ENCODE peak calls at places on chromosomes 4 and X, in seven cellular contexts. One of them, this sample, is unnamed. For H3K36me3, the result is how much of the 10 kb centered on the place peaks cover.

GRCh38 chrX:45619290-45619689 is 418.6 kb upstream of the DIPK2B start:
- DNase-seq in BJ: no peak
- DNase-seq in tibial nerve: no peak
- DNase-seq in upper lobe of right lung: no peak
- DNase-seq in Peyer's patch: no peak
- DNase-seq in colonic mucosa: no peak
- DNase-seq in uterus: no peak
- DNase-seq in this sample: no peak

GRCh38 chrX:68090266-68090665 is 343.0 kb downstream of the OPHN1 start:
- DNase-seq in BJ: no peak
- DNase-seq in tibial nerve: no peak
- DNase-seq in upper lobe of right lung: no peak
- DNase-seq in Peyer's patch: no peak
- DNase-seq in colonic mucosa: no peak
- DNase-seq in uterus: no peak
- DNase-seq in this sample: no peak

GRCh38 chrX:17052210-17052609 is 105.8 kb downstream of the REPS2 start:
- DNase-seq in BJ: no peak
- DNase-seq in tibial nerve: no peak
- DNase-seq in upper lobe of right lung: no peak
- DNase-seq in Peyer's patch: no peak
- DNase-seq in colonic mucosa: no peak
- DNase-seq in uterus: no peak
- DNase-seq in this sample: no peak

GRCh38 chrX:3939967-3940610 is 226.6 kb upstream of the PRKX start:
- DNase-seq in BJ: no peak
- DNase-seq in tibial nerve: no peak
- DNase-seq in upper lobe of right lung: no peak
- DNase-seq in Peyer's patch: no peak
- DNase-seq in colonic mucosa: no peak
- DNase-seq in uterus: no peak
- DNase-seq in this sample: no peak

GRCh38 chr4:143253156-143253555 is 68.4 kb downstream of the USP38 start:
- DNase-seq in BJ: no peak
- DNase-seq in tibial nerve: no peak
- DNase-seq in upper lobe of right lung: no peak
- DNase-seq in Peyer's patch: no peak
- DNase-seq in colonic mucosa: no peak
- DNase-seq in uterus: no peak
- DNase-seq in this sample: no peak

GRCh38 chrX:10054396-10054795 is 87.2 kb downstream of the CLDN34 start:
- DNase-seq in BJ: no peak
- DNase-seq in tibial nerve: no peak
- DNase-seq in upper lobe of right lung: peak
- DNase-seq in Peyer's patch: no peak
- DNase-seq in colonic mucosa: no peak
- DNase-seq in uterus: no peak
- DNase-seq in this sample: no peak

GRCh38 chr4:180091710-180092109 is 2151.5 kb upstream of the TENM3 start:
- DNase-seq in BJ: no peak
- DNase-seq in tibial nerve: no peak
- DNase-seq in upper lobe of right lung: no peak
- DNase-seq in Peyer's patch: no peak
- DNase-seq in colonic mucosa: no peak
- DNase-seq in uterus: no peak
- DNase-seq in this sample: no peak

GRCh38 chrX:151789179-151789800 is 54.7 kb downstream of the CNGA2 start:
- DNase-seq in BJ: peak
- DNase-seq in tibial nerve: peak
- DNase-seq in upper lobe of right lung: no peak
- DNase-seq in Peyer's patch: no peak
- DNase-seq in colonic mucosa: peak
- DNase-seq in uterus: peak
- DNase-seq in this sample: peak

GRCh38 chr4:8191136-8191747 is 7.8 kb upstream of the SH3TC1 start:
- DNase-seq in BJ: no peak
- DNase-seq in tibial nerve: peak
- DNase-seq in upper lobe of right lung: peak
- DNase-seq in Peyer's patch: no peak
- DNase-seq in colonic mucosa: no peak
- DNase-seq in uterus: peak
- DNase-seq in this sample: no peak

GRCh38 chrX:150150081-150150779 is 211.9 kb upstream of the EOLA2 start:
- DNase-seq in BJ: no peak
- DNase-seq in tibial nerve: no peak
- DNase-seq in upper lobe of right lung: no peak
- DNase-seq in Peyer's patch: no peak
- DNase-seq in colonic mucosa: no peak
- DNase-seq in uterus: no peak
- DNase-seq in this sample: no peak

GRCh38 chr4:169244210-169244609 is 26.5 kb downstream of the SH3RF1 start:
- DNase-seq in BJ: no peak
- DNase-seq in tibial nerve: no peak
- DNase-seq in upper lobe of right lung: no peak
- DNase-seq in Peyer's patch: no peak
- DNase-seq in colonic mucosa: no peak
- DNase-seq in uterus: no peak
- DNase-seq in this sample: no peak

GRCh38 chrX:84046403-84046984 is 141.5 kb downstream of the RPS6KA6 start:
- DNase-seq in BJ: no peak
- DNase-seq in tibial nerve: no peak
- DNase-seq in upper lobe of right lung: no peak
- DNase-seq in Peyer's patch: no peak
- DNase-seq in colonic mucosa: no peak
- DNase-seq in uterus: no peak
- DNase-seq in this sample: no peak

GRCh38 chr4:136793848-136794247 is 738.4 kb downstream of the PCDH18 start:
- DNase-seq in BJ: no peak
- DNase-seq in tibial nerve: no peak
- DNase-seq in upper lobe of right lung: no peak
- DNase-seq in Peyer's patch: no peak
- DNase-seq in colonic mucosa: no peak
- DNase-seq in uterus: no peak
- DNase-seq in this sample: no peak

GRCh38 chr4:112418092-112418491 is 97.9 kb downstream of the NEUROG2 start:
- DNase-seq in BJ: no peak
- DNase-seq in tibial nerve: no peak
- DNase-seq in upper lobe of right lung: no peak
- DNase-seq in Peyer's patch: no peak
- DNase-seq in colonic mucosa: no peak
- DNase-seq in uterus: no peak
- DNase-seq in this sample: no peak

GRCh38 chr4:40719008-40719623 is 30.6 kb upstream of the NSUN7 start:
- DNase-seq in BJ: no peak
- DNase-seq in tibial nerve: no peak
- DNase-seq in upper lobe of right lung: no peak
- DNase-seq in Peyer's patch: no peak
- DNase-seq in colonic mucosa: peak
- DNase-seq in uterus: no peak
- DNase-seq in this sample: no peak

GRCh38 chr4:158302076-158302866 is 92.0 kb downstream of the TMEM144 start:
- DNase-seq in BJ: peak
- DNase-seq in tibial nerve: no peak
- DNase-seq in upper lobe of right lung: no peak
- DNase-seq in Peyer's patch: no peak
- DNase-seq in colonic mucosa: no peak
- DNase-seq in uterus: no peak
- DNase-seq in this sample: no peak

GRCh38 chrX:107700317-107700774 is 72.0 kb downstream of the PRPS1 start:
- DNase-seq in BJ: no peak
- DNase-seq in tibial nerve: peak
- DNase-seq in upper lobe of right lung: no peak
- DNase-seq in Peyer's patch: no peak
- DNase-seq in colonic mucosa: no peak
- DNase-seq in uterus: no peak
- DNase-seq in this sample: no peak

GRCh38 chr4:48603366-48604003 is 113.4 kb downstream of the ZAR1 start:
- DNase-seq in BJ: no peak
- DNase-seq in tibial nerve: no peak
- DNase-seq in upper lobe of right lung: no peak
- DNase-seq in Peyer's patch: no peak
- DNase-seq in colonic mucosa: peak
- DNase-seq in uterus: no peak
- DNase-seq in this sample: no peak

GRCh38 chr4:112515278-112516075 is 503 bp downstream of the NEUROG2 start:
- DNase-seq in BJ: no peak
- DNase-seq in tibial nerve: no peak
- DNase-seq in upper lobe of right lung: peak
- DNase-seq in Peyer's patch: no peak
- DNase-seq in colonic mucosa: no peak
- DNase-seq in uterus: no peak
- DNase-seq in this sample: no peak

GRCh38 chr4:23768541-23768940 is 121.3 kb downstream of the PPARGC1A start:
- DNase-seq in BJ: no peak
- DNase-seq in tibial nerve: no peak
- DNase-seq in upper lobe of right lung: no peak
- DNase-seq in Peyer's patch: no peak
- DNase-seq in colonic mucosa: no peak
- DNase-seq in uterus: no peak
- DNase-seq in this sample: no peak

GRCh38 chrX:100659431-100660137 is 15.6 kb downstream of the SRPX2 start:
- DNase-seq in BJ: no peak
- DNase-seq in tibial nerve: no peak
- DNase-seq in upper lobe of right lung: no peak
- DNase-seq in Peyer's patch: no peak
- DNase-seq in colonic mucosa: peak
- DNase-seq in uterus: no peak
- DNase-seq in this sample: no peak

GRCh38 chr4:24594887-24595286 is 10.5 kb upstream of the DHX15 start:
- DNase-seq in BJ: no peak
- DNase-seq in tibial nerve: no peak
- DNase-seq in upper lobe of right lung: no peak
- DNase-seq in Peyer's patch: no peak
- DNase-seq in colonic mucosa: no peak
- DNase-seq in uterus: no peak
- DNase-seq in this sample: no peak

DNA sequence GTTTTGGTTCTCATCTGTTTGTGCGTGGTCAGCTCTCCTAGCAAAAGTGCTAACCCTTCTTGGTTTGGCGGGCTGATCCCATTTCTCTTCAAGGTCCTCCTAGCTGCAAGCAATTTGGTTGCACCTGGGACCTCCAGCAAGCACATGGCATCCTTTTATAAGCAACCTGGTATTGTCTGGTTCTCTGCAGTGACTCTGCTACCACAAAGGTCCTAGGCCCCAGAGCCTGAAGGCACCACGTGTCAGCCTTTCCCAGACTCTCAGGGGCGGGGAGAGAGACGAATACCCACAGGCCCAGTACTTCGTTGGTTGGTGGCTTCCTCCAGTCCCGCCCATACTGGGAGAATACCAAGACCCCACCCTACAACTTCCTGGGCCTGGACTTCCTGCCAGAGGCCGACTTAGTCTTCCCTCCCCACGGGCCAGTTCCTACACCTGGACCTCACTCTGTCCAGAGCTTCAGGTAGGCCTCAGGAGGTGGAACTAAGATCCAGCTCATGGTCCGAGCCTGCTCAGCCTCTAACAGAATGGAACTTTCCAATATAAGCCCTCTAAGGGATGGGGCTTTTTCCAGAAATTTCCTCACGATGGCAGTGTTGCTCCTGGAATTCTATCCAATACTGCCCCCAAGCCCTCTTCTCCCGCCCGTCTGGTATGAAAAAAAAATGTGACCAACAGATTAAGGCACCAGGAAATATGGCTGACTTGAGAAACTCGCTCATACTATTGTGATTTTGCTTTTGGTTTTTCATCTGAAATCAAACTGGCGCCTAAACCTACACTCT is 192.5 kb upstream of the STK26 start:
- DNase-seq in BJ: no peak
- DNase-seq in tibial nerve: peak
- DNase-seq in upper lobe of right lung: no peak
- DNase-seq in Peyer's patch: peak
- DNase-seq in colonic mucosa: peak
- DNase-seq in uterus: peak
- DNase-seq in this sample: no peak
- H3K4me3 ChIP-seq in BJ: no peak
- H3K4me3 ChIP-seq in tibial nerve: peak
- H3K4me3 ChIP-seq in upper lobe of right lung: peak
- H3K4me3 ChIP-seq in Peyer's patch: no peak
- H3K4me3 ChIP-seq in colonic mucosa: peak
- H3K4me3 ChIP-seq in uterus: no peak
- H3K4me3 ChIP-seq in this sample: peak

DNA sequence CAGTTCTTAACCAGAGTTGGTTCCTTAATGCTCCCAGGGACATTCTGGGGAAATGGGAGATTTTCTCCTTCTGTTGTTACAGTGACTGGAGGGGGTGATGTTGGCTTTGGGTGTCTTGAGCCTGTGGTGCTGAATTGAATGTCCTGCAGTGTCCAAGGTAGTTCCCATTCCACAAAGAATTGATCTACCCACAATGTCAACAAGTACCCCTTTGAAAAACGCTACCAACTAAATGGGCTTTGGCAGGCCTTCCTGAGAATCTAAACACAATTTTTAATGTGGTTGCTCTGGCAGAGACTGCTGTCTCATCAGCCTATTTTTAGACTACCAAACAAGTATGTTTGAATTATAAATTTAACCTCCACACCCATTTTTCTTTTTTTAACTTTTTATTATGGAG is 69.4 kb downstream of the CCKAR start:
- DNase-seq in BJ: peak
- DNase-seq in tibial nerve: no peak
- DNase-seq in upper lobe of right lung: no peak
- DNase-seq in Peyer's patch: no peak
- DNase-seq in colonic mucosa: no peak
- DNase-seq in uterus: no peak
- DNase-seq in this sample: no peak
- H3K36me3 ChIP-seq in BJ: under half
- H3K36me3 ChIP-seq in tibial nerve: under half
- H3K36me3 ChIP-seq in upper lobe of right lung: half or more
- H3K36me3 ChIP-seq in Peyer's patch: under half
- H3K36me3 ChIP-seq in colonic mucosa: under half
- H3K36me3 ChIP-seq in uterus: under half
- H3K36me3 ChIP-seq in this sample: under half

DNA sequence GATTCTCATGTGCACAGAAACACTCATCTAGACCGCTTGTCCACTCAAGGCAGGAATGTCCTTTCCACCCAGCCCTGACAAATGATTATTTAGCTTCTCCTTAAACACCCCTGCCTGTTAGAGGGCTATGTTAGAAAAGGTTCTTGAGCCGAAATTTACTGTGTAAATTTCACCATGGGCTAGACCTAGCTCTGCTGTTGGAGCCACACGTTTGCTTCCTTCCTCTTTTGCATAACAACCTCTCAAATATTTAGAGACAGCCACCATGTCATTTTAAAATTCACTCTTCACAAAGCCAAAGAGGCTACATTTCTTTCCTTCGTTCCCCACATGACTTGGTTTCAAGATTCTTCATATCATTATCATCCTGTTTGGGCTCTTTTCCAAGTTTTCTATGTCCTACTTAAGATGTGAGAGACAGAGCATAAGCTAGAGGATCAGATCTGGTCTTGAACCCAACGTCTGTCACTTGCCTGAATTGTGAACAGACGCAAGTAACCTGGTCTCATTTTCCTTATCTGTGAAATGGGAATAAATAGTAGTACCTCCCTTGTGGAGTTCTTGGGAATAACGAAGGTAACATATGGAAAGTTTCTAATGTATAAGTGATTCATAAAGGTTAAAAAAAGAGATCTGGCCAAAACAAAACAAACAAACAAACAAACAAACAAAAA is 6.6 kb downstream of the DOCK11 start:
- DNase-seq in BJ: no peak
- DNase-seq in tibial nerve: no peak
- DNase-seq in upper lobe of right lung: no peak
- DNase-seq in Peyer's patch: no peak
- DNase-seq in colonic mucosa: no peak
- DNase-seq in uterus: no peak
- DNase-seq in this sample: no peak
- H3K4me3 ChIP-seq in BJ: no peak
- H3K4me3 ChIP-seq in tibial nerve: no peak
- H3K4me3 ChIP-seq in upper lobe of right lung: no peak
- H3K4me3 ChIP-seq in Peyer's patch: no peak
- H3K4me3 ChIP-seq in colonic mucosa: no peak
- H3K4me3 ChIP-seq in uterus: no peak
- H3K4me3 ChIP-seq in this sample: no peak

GRCh38 chr4:113745724-113746123 is 15.8 kb downstream of the CAMK2D start:
- DNase-seq in BJ: no peak
- DNase-seq in tibial nerve: no peak
- DNase-seq in upper lobe of right lung: no peak
- DNase-seq in Peyer's patch: no peak
- DNase-seq in colonic mucosa: no peak
- DNase-seq in uterus: no peak
- DNase-seq in this sample: no peak
- H3K36me3 ChIP-seq in BJ: under half
- H3K36me3 ChIP-seq in tibial nerve: under half
- H3K36me3 ChIP-seq in upper lobe of right lung: under half
- H3K36me3 ChIP-seq in Peyer's patch: under half
- H3K36me3 ChIP-seq in colonic mucosa: under half
- H3K36me3 ChIP-seq in uterus: under half
- H3K36me3 ChIP-seq in this sample: under half

This sample was measured in thoracic aorta.